ENCODE peak calls at places on chromosomes 7 and 10, in eight cellular contexts. One of them, this sample, is unnamed.

GRCh38 chr10:62815373-62816111 is 624 bp downstream of the EGR2 start:
- DNase-seq in fibroblast of lung: peak
- DNase-seq in NCI-H345: no peak
- DNase-seq in osteocyte: no peak
- DNase-seq in activated CD4-positive, alpha-beta T cell treated with anti-CD3 and anti-CD28 coated beads, Interleukin-2, amount 50 U/mL, for 48 hours: peak
- DNase-seq in NCI-H524 treated with DMSO at 0.1 percent for 48 hours: no peak
- DNase-seq in activated T-cell treated with anti-CD3 and anti-CD28 coated beads for 24 hours: no peak
- DNase-seq in neural crest cell: peak
- DNase-seq in this sample: no peak

GRCh38 chr10:78614267-78614666 is 454.5 kb upstream of the ZMIZ1 start:
- DNase-seq in fibroblast of lung: no peak
- DNase-seq in NCI-H345: no peak
- DNase-seq in osteocyte: peak
- DNase-seq in activated CD4-positive, alpha-beta T cell treated with anti-CD3 and anti-CD28 coated beads, Interleukin-2, amount 50 U/mL, for 48 hours: no peak
- DNase-seq in NCI-H524 treated with DMSO at 0.1 percent for 48 hours: no peak
- DNase-seq in activated T-cell treated with anti-CD3 and anti-CD28 coated beads for 24 hours: no peak
- DNase-seq in neural crest cell: no peak
- DNase-seq in this sample: no peak

GRCh38 chr10:14671383-14671782 is 103.3 kb downstream of the FAM107B start:
- DNase-seq in fibroblast of lung: no peak
- DNase-seq in NCI-H345: no peak
- DNase-seq in osteocyte: no peak
- DNase-seq in activated CD4-positive, alpha-beta T cell treated with anti-CD3 and anti-CD28 coated beads, Interleukin-2, amount 50 U/mL, for 48 hours: no peak
- DNase-seq in NCI-H524 treated with DMSO at 0.1 percent for 48 hours: no peak
- DNase-seq in activated T-cell treated with anti-CD3 and anti-CD28 coated beads for 24 hours: no peak
- DNase-seq in neural crest cell: no peak
- DNase-seq in this sample: no peak

GRCh38 chr7:51261950-51262795 is 54.4 kb downstream of the COBL start:
- DNase-seq in fibroblast of lung: no peak
- DNase-seq in NCI-H345: peak
- DNase-seq in osteocyte: peak
- DNase-seq in activated CD4-positive, alpha-beta T cell treated with anti-CD3 and anti-CD28 coated beads, Interleukin-2, amount 50 U/mL, for 48 hours: no peak
- DNase-seq in NCI-H524 treated with DMSO at 0.1 percent for 48 hours: no peak
- DNase-seq in activated T-cell treated with anti-CD3 and anti-CD28 coated beads for 24 hours: no peak
- DNase-seq in neural crest cell: no peak
- DNase-seq in this sample: no peak

GRCh38 chr7:9600974-9601373 is 1167.6 kb downstream of the NXPH1 start:
- DNase-seq in fibroblast of lung: no peak
- DNase-seq in NCI-H345: no peak
- DNase-seq in osteocyte: no peak
- DNase-seq in activated CD4-positive, alpha-beta T cell treated with anti-CD3 and anti-CD28 coated beads, Interleukin-2, amount 50 U/mL, for 48 hours: no peak
- DNase-seq in NCI-H524 treated with DMSO at 0.1 percent for 48 hours: no peak
- DNase-seq in activated T-cell treated with anti-CD3 and anti-CD28 coated beads for 24 hours: no peak
- DNase-seq in neural crest cell: no peak
- DNase-seq in this sample: no peak

GRCh38 chr10:92419740-92420553 is 129.0 kb downstream of the MARCHF5 start:
- DNase-seq in fibroblast of lung: peak
- DNase-seq in NCI-H345: no peak
- DNase-seq in osteocyte: no peak
- DNase-seq in activated CD4-positive, alpha-beta T cell treated with anti-CD3 and anti-CD28 coated beads, Interleukin-2, amount 50 U/mL, for 48 hours: peak
- DNase-seq in NCI-H524 treated with DMSO at 0.1 percent for 48 hours: no peak
- DNase-seq in activated T-cell treated with anti-CD3 and anti-CD28 coated beads for 24 hours: no peak
- DNase-seq in neural crest cell: no peak
- DNase-seq in this sample: no peak

GRCh38 chr10:31112961-31113360 is 81.3 kb upstream of the ZNF438 start:
- DNase-seq in fibroblast of lung: peak
- DNase-seq in NCI-H345: no peak
- DNase-seq in osteocyte: no peak
- DNase-seq in activated CD4-positive, alpha-beta T cell treated with anti-CD3 and anti-CD28 coated beads, Interleukin-2, amount 50 U/mL, for 48 hours: no peak
- DNase-seq in NCI-H524 treated with DMSO at 0.1 percent for 48 hours: no peak
- DNase-seq in activated T-cell treated with anti-CD3 and anti-CD28 coated beads for 24 hours: no peak
- DNase-seq in neural crest cell: no peak
- DNase-seq in this sample: no peak

GRCh38 chr10:77636967-77637473 is 588 bp downstream of the KCNMA1 start:
- DNase-seq in fibroblast of lung: peak
- DNase-seq in NCI-H345: no peak
- DNase-seq in osteocyte: no peak
- DNase-seq in activated CD4-positive, alpha-beta T cell treated with anti-CD3 and anti-CD28 coated beads, Interleukin-2, amount 50 U/mL, for 48 hours: no peak
- DNase-seq in NCI-H524 treated with DMSO at 0.1 percent for 48 hours: no peak
- DNase-seq in activated T-cell treated with anti-CD3 and anti-CD28 coated beads for 24 hours: no peak
- DNase-seq in neural crest cell: no peak
- DNase-seq in this sample: peak

GRCh38 chr10:43689955-43690771 is 41.5 kb upstream of the ZNF32 start:
- DNase-seq in fibroblast of lung: peak
- DNase-seq in NCI-H345: peak
- DNase-seq in osteocyte: peak
- DNase-seq in activated CD4-positive, alpha-beta T cell treated with anti-CD3 and anti-CD28 coated beads, Interleukin-2, amount 50 U/mL, for 48 hours: peak
- DNase-seq in NCI-H524 treated with DMSO at 0.1 percent for 48 hours: peak
- DNase-seq in activated T-cell treated with anti-CD3 and anti-CD28 coated beads for 24 hours: peak
- DNase-seq in neural crest cell: peak
- DNase-seq in this sample: peak

GRCh38 chr10:48890904-48891839 is 48.5 kb downstream of the LRRC18 start:
- DNase-seq in fibroblast of lung: no peak
- DNase-seq in NCI-H345: no peak
- DNase-seq in osteocyte: no peak
- DNase-seq in activated CD4-positive, alpha-beta T cell treated with anti-CD3 and anti-CD28 coated beads, Interleukin-2, amount 50 U/mL, for 48 hours: no peak
- DNase-seq in NCI-H524 treated with DMSO at 0.1 percent for 48 hours: no peak
- DNase-seq in activated T-cell treated with anti-CD3 and anti-CD28 coated beads for 24 hours: no peak
- DNase-seq in neural crest cell: no peak
- DNase-seq in this sample: no peak

GRCh38 chr7:132430863-132431822 is 145.1 kb downstream of the PLXNA4 start:
- DNase-seq in fibroblast of lung: peak
- DNase-seq in NCI-H345: no peak
- DNase-seq in osteocyte: no peak
- DNase-seq in activated CD4-positive, alpha-beta T cell treated with anti-CD3 and anti-CD28 coated beads, Interleukin-2, amount 50 U/mL, for 48 hours: peak
- DNase-seq in NCI-H524 treated with DMSO at 0.1 percent for 48 hours: no peak
- DNase-seq in activated T-cell treated with anti-CD3 and anti-CD28 coated beads for 24 hours: peak
- DNase-seq in neural crest cell: no peak
- DNase-seq in this sample: peak

GRCh38 chr7:64559206-64559605 is 3.7 kb downstream of the ZNF680 start:
- DNase-seq in fibroblast of lung: peak
- DNase-seq in NCI-H345: no peak
- DNase-seq in osteocyte: no peak
- DNase-seq in activated CD4-positive, alpha-beta T cell treated with anti-CD3 and anti-CD28 coated beads, Interleukin-2, amount 50 U/mL, for 48 hours: no peak
- DNase-seq in NCI-H524 treated with DMSO at 0.1 percent for 48 hours: no peak
- DNase-seq in activated T-cell treated with anti-CD3 and anti-CD28 coated beads for 24 hours: no peak
- DNase-seq in neural crest cell: no peak
- DNase-seq in this sample: no peak

GRCh38 chr10:70905071-70906021 is 17.0 kb upstream of the PCBD1 start:
- DNase-seq in fibroblast of lung: no peak
- DNase-seq in NCI-H345: no peak
- DNase-seq in osteocyte: no peak
- DNase-seq in activated CD4-positive, alpha-beta T cell treated with anti-CD3 and anti-CD28 coated beads, Interleukin-2, amount 50 U/mL, for 48 hours: no peak
- DNase-seq in NCI-H524 treated with DMSO at 0.1 percent for 48 hours: no peak
- DNase-seq in activated T-cell treated with anti-CD3 and anti-CD28 coated beads for 24 hours: no peak
- DNase-seq in neural crest cell: no peak
- DNase-seq in this sample: no peak

GRCh38 chr7:101094376-101094775 is 9.1 kb downstream of the TRIM56 start:
- DNase-seq in fibroblast of lung: no peak
- DNase-seq in NCI-H345: no peak
- DNase-seq in osteocyte: no peak
- DNase-seq in activated CD4-positive, alpha-beta T cell treated with anti-CD3 and anti-CD28 coated beads, Interleukin-2, amount 50 U/mL, for 48 hours: no peak
- DNase-seq in NCI-H524 treated with DMSO at 0.1 percent for 48 hours: no peak
- DNase-seq in activated T-cell treated with anti-CD3 and anti-CD28 coated beads for 24 hours: no peak
- DNase-seq in neural crest cell: no peak
- DNase-seq in this sample: no peak

GRCh38 chr7:16989883-16990413 is 108.2 kb upstream of the AGR3 start:
- DNase-seq in fibroblast of lung: peak
- DNase-seq in NCI-H345: peak
- DNase-seq in osteocyte: no peak
- DNase-seq in activated CD4-positive, alpha-beta T cell treated with anti-CD3 and anti-CD28 coated beads, Interleukin-2, amount 50 U/mL, for 48 hours: no peak
- DNase-seq in NCI-H524 treated with DMSO at 0.1 percent for 48 hours: no peak
- DNase-seq in activated T-cell treated with anti-CD3 and anti-CD28 coated beads for 24 hours: no peak
- DNase-seq in neural crest cell: peak
- DNase-seq in this sample: no peak

GRCh38 chr7:140039071-140039470 is 23.7 kb downstream of the PARP12 start:
- DNase-seq in fibroblast of lung: no peak
- DNase-seq in NCI-H345: no peak
- DNase-seq in osteocyte: peak
- DNase-seq in activated CD4-positive, alpha-beta T cell treated with anti-CD3 and anti-CD28 coated beads, Interleukin-2, amount 50 U/mL, for 48 hours: no peak
- DNase-seq in NCI-H524 treated with DMSO at 0.1 percent for 48 hours: no peak
- DNase-seq in activated T-cell treated with anti-CD3 and anti-CD28 coated beads for 24 hours: no peak
- DNase-seq in neural crest cell: no peak
- DNase-seq in this sample: no peak

GRCh38 chr10:97686301-97686961 is 610 bp downstream of the AVPI1 start:
- DNase-seq in fibroblast of lung: no peak
- DNase-seq in NCI-H345: no peak
- DNase-seq in osteocyte: no peak
- DNase-seq in activated CD4-positive, alpha-beta T cell treated with anti-CD3 and anti-CD28 coated beads, Interleukin-2, amount 50 U/mL, for 48 hours: no peak
- DNase-seq in NCI-H524 treated with DMSO at 0.1 percent for 48 hours: no peak
- DNase-seq in activated T-cell treated with anti-CD3 and anti-CD28 coated beads for 24 hours: no peak
- DNase-seq in neural crest cell: no peak
- DNase-seq in this sample: no peak

GRCh38 chr7:123004931-123005330 is 9.4 kb upstream of the TAS2R16 start:
- DNase-seq in fibroblast of lung: peak
- DNase-seq in NCI-H345: no peak
- DNase-seq in osteocyte: no peak
- DNase-seq in activated CD4-positive, alpha-beta T cell treated with anti-CD3 and anti-CD28 coated beads, Interleukin-2, amount 50 U/mL, for 48 hours: no peak
- DNase-seq in NCI-H524 treated with DMSO at 0.1 percent for 48 hours: no peak
- DNase-seq in activated T-cell treated with anti-CD3 and anti-CD28 coated beads for 24 hours: no peak
- DNase-seq in neural crest cell: no peak
- DNase-seq in this sample: no peak

GRCh38 chr7:134741901-134742635 is 37.4 kb upstream of the CALD1 start:
- DNase-seq in fibroblast of lung: peak
- DNase-seq in NCI-H345: no peak
- DNase-seq in osteocyte: no peak
- DNase-seq in activated CD4-positive, alpha-beta T cell treated with anti-CD3 and anti-CD28 coated beads, Interleukin-2, amount 50 U/mL, for 48 hours: no peak
- DNase-seq in NCI-H524 treated with DMSO at 0.1 percent for 48 hours: no peak
- DNase-seq in activated T-cell treated with anti-CD3 and anti-CD28 coated beads for 24 hours: no peak
- DNase-seq in neural crest cell: no peak
- DNase-seq in this sample: no peak

GRCh38 chr10:48523212-48523819 is 81.6 kb downstream of the ARHGAP22 start:
- DNase-seq in fibroblast of lung: peak
- DNase-seq in NCI-H345: no peak
- DNase-seq in osteocyte: no peak
- DNase-seq in activated CD4-positive, alpha-beta T cell treated with anti-CD3 and anti-CD28 coated beads, Interleukin-2, amount 50 U/mL, for 48 hours: no peak
- DNase-seq in NCI-H524 treated with DMSO at 0.1 percent for 48 hours: no peak
- DNase-seq in activated T-cell treated with anti-CD3 and anti-CD28 coated beads for 24 hours: no peak
- DNase-seq in neural crest cell: peak
- DNase-seq in this sample: peak

GRCh38 chr10:31186225-31187010 is 132.6 kb upstream of the ZEB1 start:
- DNase-seq in fibroblast of lung: peak
- DNase-seq in NCI-H345: no peak
- DNase-seq in osteocyte: no peak
- DNase-seq in activated CD4-positive, alpha-beta T cell treated with anti-CD3 and anti-CD28 coated beads, Interleukin-2, amount 50 U/mL, for 48 hours: no peak
- DNase-seq in NCI-H524 treated with DMSO at 0.1 percent for 48 hours: no peak
- DNase-seq in activated T-cell treated with anti-CD3 and anti-CD28 coated beads for 24 hours: no peak
- DNase-seq in neural crest cell: peak
- DNase-seq in this sample: no peak

GRCh38 chr7:82926477-82926876 is 236.2 kb downstream of the PCLO start:
- DNase-seq in fibroblast of lung: no peak
- DNase-seq in NCI-H345: no peak
- DNase-seq in osteocyte: no peak
- DNase-seq in activated CD4-positive, alpha-beta T cell treated with anti-CD3 and anti-CD28 coated beads, Interleukin-2, amount 50 U/mL, for 48 hours: no peak
- DNase-seq in NCI-H524 treated with DMSO at 0.1 percent for 48 hours: no peak
- DNase-seq in activated T-cell treated with anti-CD3 and anti-CD28 coated beads for 24 hours: no peak
- DNase-seq in neural crest cell: no peak
- DNase-seq in this sample: no peak

GRCh38 chr10:60236869-60237524 is 152.7 kb downstream of the ANK3 start:
- DNase-seq in fibroblast of lung: peak
- DNase-seq in NCI-H345: no peak
- DNase-seq in osteocyte: no peak
- DNase-seq in activated CD4-positive, alpha-beta T cell treated with anti-CD3 and anti-CD28 coated beads, Interleukin-2, amount 50 U/mL, for 48 hours: peak
- DNase-seq in NCI-H524 treated with DMSO at 0.1 percent for 48 hours: no peak
- DNase-seq in activated T-cell treated with anti-CD3 and anti-CD28 coated beads for 24 hours: no peak
- DNase-seq in neural crest cell: no peak
- DNase-seq in this sample: no peak

GRCh38 chr10:46217749-46218453 is 68.9 kb upstream of the ANTXRL start:
- DNase-seq in fibroblast of lung: no peak
- DNase-seq in NCI-H345: no peak
- DNase-seq in osteocyte: no peak
- DNase-seq in activated CD4-positive, alpha-beta T cell treated with anti-CD3 and anti-CD28 coated beads, Interleukin-2, amount 50 U/mL, for 48 hours: no peak
- DNase-seq in NCI-H524 treated with DMSO at 0.1 percent for 48 hours: no peak
- DNase-seq in activated T-cell treated with anti-CD3 and anti-CD28 coated beads for 24 hours: no peak
- DNase-seq in neural crest cell: no peak
- DNase-seq in this sample: no peak

GRCh38 chr7:13017325-13017853 is 330.0 kb downstream of the ARL4A start:
- DNase-seq in fibroblast of lung: peak
- DNase-seq in NCI-H345: no peak
- DNase-seq in osteocyte: no peak
- DNase-seq in activated CD4-positive, alpha-beta T cell treated with anti-CD3 and anti-CD28 coated beads, Interleukin-2, amount 50 U/mL, for 48 hours: no peak
- DNase-seq in NCI-H524 treated with DMSO at 0.1 percent for 48 hours: no peak
- DNase-seq in activated T-cell treated with anti-CD3 and anti-CD28 coated beads for 24 hours: no peak
- DNase-seq in neural crest cell: no peak
- DNase-seq in this sample: no peak

GRCh38 chr7:50676754-50677153 is 105.9 kb downstream of the GRB10 start:
- DNase-seq in fibroblast of lung: no peak
- DNase-seq in NCI-H345: no peak
- DNase-seq in osteocyte: no peak
- DNase-seq in activated CD4-positive, alpha-beta T cell treated with anti-CD3 and anti-CD28 coated beads, Interleukin-2, amount 50 U/mL, for 48 hours: no peak
- DNase-seq in NCI-H524 treated with DMSO at 0.1 percent for 48 hours: no peak
- DNase-seq in activated T-cell treated with anti-CD3 and anti-CD28 coated beads for 24 hours: no peak
- DNase-seq in neural crest cell: peak
- DNase-seq in this sample: no peak

This sample was measured in HEK293T.